ENCODE peak calls at places on chromosome 15, in seven cellular contexts. V is endodermal cell, B is caudate nucleus, D is foreskin fibroblast, K is NCI-H345, A is iPS-NIHi11, P is Right ventricle myocardium superior. I is an unnamed sample.

GRCh38 chr15:77032647-77033416 is 37.9 kb downstream of the PSTPIP1 start:
- DNase-seq in V (no peak), B (no peak), D (no peak), K (no peak), A (no peak), P (peak), I (peak)

GRCh38 chr15:40053234-40054055 is 14.5 kb upstream of the SRP14 start:
- DNase-seq in V (peak), B (no peak), D (no peak), K (no peak), A (no peak), P (no peak), I (no peak)

GRCh38 chr15:29470311-29470710 is 200.7 kb upstream of the NSMCE3 start:
- DNase-seq in V (no peak), B (no peak), D (no peak), K (no peak), A (no peak), P (no peak), I (no peak)

GRCh38 chr15:68700395-68701123 is 120.1 kb downstream of the ANP32A start:
- DNase-seq in V (peak), B (peak), D (peak), K (peak), A (peak), P (peak), I (no peak)

GRCh38 chr15:83323296-83323711 is 38.8 kb upstream of the BNC1 start:
- DNase-seq in V (no peak), B (no peak), D (peak), K (no peak), A (no peak), P (no peak), I (no peak)

GRCh38 chr15:46732060-46732459 is 985.2 kb upstream of the SEMA6D start:
- DNase-seq in V (no peak), B (no peak), D (no peak), K (no peak), A (no peak), P (no peak), I (no peak)

GRCh38 chr15:84605225-84605882 is 4.5 kb downstream of the ZSCAN2 start:
- DNase-seq in V (no peak), B (no peak), D (no peak), K (no peak), A (no peak), P (no peak), I (no peak)

GRCh38 chr15:40844543-40844981 is 714 bp downstream of the SPINT1 start:
- DNase-seq in V (peak), B (no peak), D (peak), K (peak), A (peak), P (peak), I (peak)

GRCh38 chr15:93232840-93233239 is 143.8 kb upstream of the RGMA start:
- DNase-seq in V (no peak), B (no peak), D (no peak), K (no peak), A (no peak), P (no peak), I (no peak)

GRCh38 chr15:56042982-56043980 is 49.9 kb upstream of the NEDD4 start:
- DNase-seq in V (no peak), B (no peak), D (no peak), K (no peak), A (no peak), P (no peak), I (no peak)